ENCODE peak calls at places on chromosomes 13 and 19, in seven cellular contexts. Y is tibial artery, J is T-cell, G is activated T-cell treated with anti-CD3 and anti-CD28 coated beads for 1 hour, F is lower leg skin, A is amniotic epithelial cell, O is AG10803. N is an unnamed sample.

GRCh38 chr19:33252971-33253370 is 27.3 kb upstream of the SLC7A10 start:
- DNase-seq in J (no peak), O (no peak), Y (no peak), G (no peak), F (no peak), A (no peak), N (no peak)

GRCh38 chr19:18795540-18795939 is 4.4 kb upstream of the COMP start:
- DNase-seq in Y (no peak), F (no peak), A (no peak), G (no peak), O (peak; percentile 42), J (no peak), N (no peak)

GRCh38 chr19:18063463-18063862 is 23.3 kb downstream of the IL12RB1 start:
- DNase-seq in G (peak; percentile 33), O (no peak), A (no peak), J (no peak), Y (no peak), F (no peak), N (no peak)

GRCh38 chr19:13095934-13096890 is 6.4 kb downstream of the LYL1 start:
- DNase-seq in Y (no peak), G (no peak), J (no peak), F (no peak), O (no peak), A (no peak), N (no peak)

GRCh38 chr13:72527333-72527732 is 200.1 kb downstream of the MZT1 start:
- DNase-seq in F (no peak), O (no peak), G (no peak), J (no peak), A (no peak), Y (no peak), N (no peak)

GRCh38 chr19:29006057-29006735 is 206.8 kb downstream of the UQCRFS1 start:
- DNase-seq in J (no peak), A (no peak), O (peak; percentile 86), G (no peak), Y (no peak), F (no peak), N (no peak)

GRCh38 chr19:49342291-49342721 is 7.1 kb downstream of the CD37 start:
- DNase-seq in A (no peak), F (no peak), J (no peak), Y (peak; percentile 61), G (no peak), O (no peak), N (no peak)

GRCh38 chr13:100544866-100545683 is 43.5 kb downstream of the GGACT start:
- DNase-seq in G (no peak), J (no peak), Y (peak; percentile 67), F (no peak), O (no peak), A (no peak), N (no peak)

GRCh38 chr19:51253088-51253806 is 2.4 kb downstream of the SIGLECL1 start:
- DNase-seq in A (no peak), F (no peak), O (no peak), J (no peak), G (no peak), Y (no peak), N (no peak)

GRCh38 chr13:39417643-39418042 is 185.3 kb downstream of the LHFPL6 start:
- DNase-seq in J (no peak), O (peak; percentile 52), Y (no peak), G (no peak), A (peak; percentile 62), F (no peak), N (no peak)

GRCh38 chr13:101959016-101959415 is 442.8 kb downstream of the FGF14 start:
- DNase-seq in A (no peak), F (no peak), O (no peak), Y (no peak), J (no peak), G (no peak), N (no peak)

GRCh38 chr19:40213251-40213793 is 4.9 kb downstream of the TTC9B start:
- DNase-seq in F (no peak), A (no peak), O (no peak), J (no peak), G (no peak), Y (no peak), N (no peak)

GRCh38 chr13:68715651-68716050 is 1392.0 kb upstream of the ATXN8OS start:
- DNase-seq in J (no peak), Y (no peak), A (no peak), O (no peak), G (no peak), F (no peak), N (no peak)

GRCh38 chr19:44737238-44738160 is 11.0 kb upstream of the BCL3 start:
- DNase-seq in J (no peak), A (peak; percentile 48), G (no peak), O (peak; percentile 51), F (no peak), Y (no peak), N (no peak)

GRCh38 chr13:110010433-110011135 is 224.2 kb upstream of the IRS2 start:
- DNase-seq in A (peak; percentile 54), G (no peak), J (no peak), Y (no peak), O (no peak), F (no peak), N (no peak)

GRCh38 chr19:6066661-6067646 is 43.3 kb downstream of the RFX2 start:
- DNase-seq in O (peak; percentile 98), J (no peak), F (peak; percentile 82), Y (peak; percentile 95), G (no peak), A (peak; percentile 92), N (peak; percentile 96)

GRCh38 chr19:32361574-32362317 is 16.3 kb downstream of the ZNF507 start:
- DNase-seq in Y (no peak), O (no peak), J (no peak), F (no peak), A (no peak), G (no peak), N (no peak)

GRCh38 chr13:105232403-105232802 is 1303.1 kb downstream of the EFNB2 start:
- DNase-seq in O (no peak), Y (no peak), F (no peak), J (no peak), G (no peak), A (no peak), N (no peak)

N was measured in NCI-H1105.